ENCODE peak calls at places on chromosomes 6 and 20, in six cellular contexts. One of them, this sample, is unnamed.

GRCh38 chr6:20024979-20025378 is 187.3 kb downstream of the MBOAT1 start:
- DNase-seq in GM23248: no peak
- DNase-seq in heart right ventricle: no peak
- DNase-seq in DND-41: no peak
- DNase-seq in naive thymus-derived CD4-positive, alpha-beta T cell: no peak
- DNase-seq in SK-N-SH: no peak
- DNase-seq in this sample: no peak

GRCh38 chr6:127198549-127198948 is 68.1 kb upstream of the RNF146 start:
- DNase-seq in GM23248: peak; percentile 84
- DNase-seq in heart right ventricle: no peak
- DNase-seq in DND-41: no peak
- DNase-seq in naive thymus-derived CD4-positive, alpha-beta T cell: no peak
- DNase-seq in SK-N-SH: no peak
- DNase-seq in this sample: no peak

GRCh38 chr6:20932284-20932683 is 398.0 kb downstream of the CDKAL1 start:
- DNase-seq in GM23248: no peak
- DNase-seq in heart right ventricle: no peak
- DNase-seq in DND-41: no peak
- DNase-seq in naive thymus-derived CD4-positive, alpha-beta T cell: no peak
- DNase-seq in SK-N-SH: no peak
- DNase-seq in this sample: no peak

GRCh38 chr6:98833101-98834059 is 994 bp upstream of the POU3F2 start:
- DNase-seq in GM23248: peak; percentile 63
- DNase-seq in heart right ventricle: peak; percentile 28
- DNase-seq in DND-41: no peak
- DNase-seq in naive thymus-derived CD4-positive, alpha-beta T cell: no peak
- DNase-seq in SK-N-SH: peak; percentile 80
- DNase-seq in this sample: peak; percentile 84

GRCh38 chr20:39602649-39603048 is 640.5 kb downstream of the DHX35 start:
- DNase-seq in GM23248: no peak
- DNase-seq in heart right ventricle: no peak
- DNase-seq in DND-41: no peak
- DNase-seq in naive thymus-derived CD4-positive, alpha-beta T cell: no peak
- DNase-seq in SK-N-SH: no peak
- DNase-seq in this sample: no peak

GRCh38 chr6:42193491-42193894 is 1.3 kb downstream of the GUCA1B start:
- DNase-seq in GM23248: peak; percentile 47
- DNase-seq in heart right ventricle: no peak
- DNase-seq in DND-41: no peak
- DNase-seq in naive thymus-derived CD4-positive, alpha-beta T cell: no peak
- DNase-seq in SK-N-SH: no peak
- DNase-seq in this sample: no peak

GRCh38 chr20:8260837-8261241 is 128.8 kb downstream of the PLCB1 start:
- DNase-seq in GM23248: no peak
- DNase-seq in heart right ventricle: no peak
- DNase-seq in DND-41: no peak
- DNase-seq in naive thymus-derived CD4-positive, alpha-beta T cell: no peak
- DNase-seq in SK-N-SH: no peak
- DNase-seq in this sample: no peak

GRCh38 chr6:142828030-142828429 is 116.9 kb downstream of the HIVEP2 start:
- DNase-seq in GM23248: no peak
- DNase-seq in heart right ventricle: no peak
- DNase-seq in DND-41: no peak
- DNase-seq in naive thymus-derived CD4-positive, alpha-beta T cell: no peak
- DNase-seq in SK-N-SH: no peak
- DNase-seq in this sample: no peak

GRCh38 chr6:139597781-139598368 is 223.4 kb upstream of the CITED2 start:
- DNase-seq in GM23248: peak; percentile 96
- DNase-seq in heart right ventricle: peak; percentile 59
- DNase-seq in DND-41: no peak
- DNase-seq in naive thymus-derived CD4-positive, alpha-beta T cell: no peak
- DNase-seq in SK-N-SH: no peak
- DNase-seq in this sample: peak; percentile 65

GRCh38 chr6:6781172-6781876 is 192.8 kb downstream of the LY86 start:
- DNase-seq in GM23248: peak; percentile 88
- DNase-seq in heart right ventricle: peak; percentile 43
- DNase-seq in DND-41: no peak
- DNase-seq in naive thymus-derived CD4-positive, alpha-beta T cell: no peak
- DNase-seq in SK-N-SH: no peak
- DNase-seq in this sample: peak; percentile 74

GRCh38 chr6:118220429-118221128 is 313.5 kb downstream of the SLC35F1 start:
- DNase-seq in GM23248: peak; percentile 12
- DNase-seq in heart right ventricle: no peak
- DNase-seq in DND-41: no peak
- DNase-seq in naive thymus-derived CD4-positive, alpha-beta T cell: no peak
- DNase-seq in SK-N-SH: no peak
- DNase-seq in this sample: no peak
- H3K27me3 ChIP-seq in GM23248: no peaks in the 10 kb centered on the region
- H3K27me3 ChIP-seq in heart right ventricle: no peaks in the 10 kb centered on the region
- H3K27me3 ChIP-seq in DND-41: no peaks in the 10 kb centered on the region
- H3K27me3 ChIP-seq in naive thymus-derived CD4-positive, alpha-beta T cell: no peaks in the 10 kb centered on the region
- H3K27me3 ChIP-seq in SK-N-SH: no peaks in the 10 kb centered on the region
- H3K27me3 ChIP-seq in this sample: no peaks in the 10 kb centered on the region

DNA sequence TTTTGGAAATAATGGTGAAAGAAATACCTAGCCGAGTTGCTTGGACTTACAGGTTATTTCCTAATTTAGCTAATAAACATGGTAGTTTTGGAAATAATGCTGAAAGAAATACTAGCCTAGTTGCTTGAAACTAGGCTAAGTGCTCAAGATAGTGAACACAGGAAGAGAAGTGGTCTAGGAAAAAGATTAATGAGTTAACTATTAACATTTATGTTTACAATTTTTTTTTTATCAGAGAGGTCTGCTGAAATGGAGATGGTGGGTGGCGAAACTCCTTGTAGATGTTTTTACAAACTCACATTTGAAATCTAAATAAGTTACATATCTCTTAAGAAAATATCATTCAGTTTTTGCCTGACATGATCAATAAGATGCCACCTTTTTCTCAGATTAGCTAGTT is 39.2 kb downstream of the MAPK14 start:
- DNase-seq in GM23248: no peak
- DNase-seq in heart right ventricle: no peak
- DNase-seq in DND-41: no peak
- DNase-seq in naive thymus-derived CD4-positive, alpha-beta T cell: no peak
- DNase-seq in SK-N-SH: no peak
- DNase-seq in this sample: no peak
- H3K4me1 ChIP-seq in GM23248: peaks cover 28% of the 10 kb centered on the region
- H3K4me1 ChIP-seq in heart right ventricle: peaks cover 18% of the 10 kb centered on the region
- H3K4me1 ChIP-seq in DND-41: no peaks in the 10 kb centered on the region
- H3K4me1 ChIP-seq in naive thymus-derived CD4-positive, alpha-beta T cell: peaks cover 7% of the 10 kb centered on the region
- H3K4me1 ChIP-seq in SK-N-SH: peaks cover 22% of the 10 kb centered on the region
- H3K4me1 ChIP-seq in this sample: peaks cover 57% of the 10 kb centered on the region

GRCh38 chr20:21089421-21089820 is 16.7 kb downstream of the LINC00237 start:
- DNase-seq in GM23248: no peak
- DNase-seq in heart right ventricle: no peak
- DNase-seq in DND-41: no peak
- DNase-seq in naive thymus-derived CD4-positive, alpha-beta T cell: no peak
- DNase-seq in SK-N-SH: no peak
- DNase-seq in this sample: no peak
- H3K27ac ChIP-seq in GM23248: no peak overlapping the region
- H3K27ac ChIP-seq in heart right ventricle: no peak overlapping the region
- H3K27ac ChIP-seq in DND-41: no peak overlapping the region
- H3K27ac ChIP-seq in naive thymus-derived CD4-positive, alpha-beta T cell: no peak overlapping the region
- H3K27ac ChIP-seq in SK-N-SH: no peak overlapping the region
- H3K27ac ChIP-seq in this sample: no peak overlapping the region

DNA sequence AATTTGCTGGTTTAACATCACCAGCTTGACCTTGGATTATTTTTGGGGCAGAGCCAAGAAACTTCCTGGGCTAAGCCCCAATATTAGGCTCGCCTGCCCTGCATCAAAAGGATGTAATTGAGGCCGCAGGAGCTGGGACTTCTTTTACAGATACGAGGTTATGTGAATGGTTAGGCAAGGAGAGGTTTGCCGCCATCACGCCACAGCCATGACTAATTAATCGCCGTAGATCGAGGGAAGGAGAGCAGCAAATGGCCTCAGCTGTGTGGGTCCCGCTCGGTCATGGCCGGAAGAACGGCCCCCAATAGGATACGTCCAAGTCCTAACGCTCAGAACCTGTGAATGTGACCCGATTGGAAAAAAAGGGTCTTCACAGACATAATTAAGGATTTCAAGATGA is 9.8 kb upstream of the BNIP5 start:
- DNase-seq in GM23248: no peak
- DNase-seq in heart right ventricle: no peak
- DNase-seq in DND-41: no peak
- DNase-seq in naive thymus-derived CD4-positive, alpha-beta T cell: no peak
- DNase-seq in SK-N-SH: no peak
- DNase-seq in this sample: peak; percentile 26
- H3K27me3 ChIP-seq in GM23248: no peaks in the 10 kb centered on the region
- H3K27me3 ChIP-seq in heart right ventricle: peaks cover 33% of the 10 kb centered on the region
- H3K27me3 ChIP-seq in DND-41: peaks cover 3% of the 10 kb centered on the region
- H3K27me3 ChIP-seq in naive thymus-derived CD4-positive, alpha-beta T cell: no peaks in the 10 kb centered on the region
- H3K27me3 ChIP-seq in SK-N-SH: no peaks in the 10 kb centered on the region
- H3K27me3 ChIP-seq in this sample: no peaks in the 10 kb centered on the region

GRCh38 chr6:17908831-17909230 is 78.6 kb downstream of the KIF13A start:
- DNase-seq in GM23248: no peak
- DNase-seq in heart right ventricle: no peak
- DNase-seq in DND-41: no peak
- DNase-seq in naive thymus-derived CD4-positive, alpha-beta T cell: no peak
- DNase-seq in SK-N-SH: no peak
- DNase-seq in this sample: no peak

GRCh38 chr6:17904491-17905120 is 82.8 kb downstream of the KIF13A start:
- DNase-seq in GM23248: no peak
- DNase-seq in heart right ventricle: no peak
- DNase-seq in DND-41: no peak
- DNase-seq in naive thymus-derived CD4-positive, alpha-beta T cell: no peak
- DNase-seq in SK-N-SH: no peak
- DNase-seq in this sample: no peak

GRCh38 chr6:17902953-17903352 is 84.5 kb downstream of the KIF13A start:
- DNase-seq in GM23248: no peak
- DNase-seq in heart right ventricle: no peak
- DNase-seq in DND-41: no peak
- DNase-seq in naive thymus-derived CD4-positive, alpha-beta T cell: no peak
- DNase-seq in SK-N-SH: no peak
- DNase-seq in this sample: no peak

GRCh38 chr6:17907467-17908229 is 79.8 kb downstream of the KIF13A start:
- DNase-seq in GM23248: peak; percentile 100
- DNase-seq in heart right ventricle: peak; percentile 27
- DNase-seq in DND-41: no peak
- DNase-seq in naive thymus-derived CD4-positive, alpha-beta T cell: no peak
- DNase-seq in SK-N-SH: no peak
- DNase-seq in this sample: peak; percentile 83

GRCh38 chr6:17905611-17906592 is 81.5 kb downstream of the KIF13A start:
- DNase-seq in GM23248: peak; percentile 89
- DNase-seq in heart right ventricle: no peak
- DNase-seq in DND-41: no peak
- DNase-seq in naive thymus-derived CD4-positive, alpha-beta T cell: no peak
- DNase-seq in SK-N-SH: no peak
- DNase-seq in this sample: no peak
- H3K4me1 ChIP-seq in GM23248: peaks cover 70% of the 10 kb centered on the region
- H3K4me1 ChIP-seq in heart right ventricle: peaks cover 42% of the 10 kb centered on the region
- H3K4me1 ChIP-seq in DND-41: no peaks in the 10 kb centered on the region
- H3K4me1 ChIP-seq in naive thymus-derived CD4-positive, alpha-beta T cell: no peaks in the 10 kb centered on the region
- H3K4me1 ChIP-seq in SK-N-SH: peaks cover 32% of the 10 kb centered on the region
- H3K4me1 ChIP-seq in this sample: peaks cover 74% of the 10 kb centered on the region

DNA sequence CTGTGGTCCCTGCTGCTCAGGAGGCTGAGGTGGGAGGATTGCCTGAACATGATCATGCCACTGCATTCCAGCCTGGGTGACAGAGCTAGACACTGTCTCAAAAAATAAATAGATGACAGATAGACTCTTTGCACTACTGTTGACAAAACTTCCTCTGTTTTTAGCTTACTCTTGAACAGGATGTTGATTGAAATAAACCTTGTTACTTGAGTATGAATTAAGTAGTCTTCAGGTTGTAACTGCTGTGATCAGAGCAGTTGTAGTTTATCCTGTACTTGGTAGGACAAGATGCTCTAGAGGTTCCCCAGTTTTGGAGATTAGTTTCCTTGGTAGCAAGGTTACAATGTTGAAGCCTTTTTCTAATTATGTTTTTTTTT is 1.5 kb downstream of the GTF3C6 start:
- DNase-seq in GM23248: no peak
- DNase-seq in heart right ventricle: no peak
- DNase-seq in DND-41: no peak
- DNase-seq in naive thymus-derived CD4-positive, alpha-beta T cell: no peak
- DNase-seq in SK-N-SH: no peak
- DNase-seq in this sample: no peak
- H3K27ac ChIP-seq in GM23248: no peak overlapping the region
- H3K27ac ChIP-seq in heart right ventricle: no peak overlapping the region
- H3K27ac ChIP-seq in DND-41: no peak overlapping the region
- H3K27ac ChIP-seq in naive thymus-derived CD4-positive, alpha-beta T cell: no peak overlapping the region
- H3K27ac ChIP-seq in SK-N-SH: no peak overlapping the region
- H3K27ac ChIP-seq in this sample: no peak overlapping the region

GRCh38 chr6:100451577-100451976 is 13.1 kb downstream of the SIM1 start:
- DNase-seq in GM23248: no peak
- DNase-seq in heart right ventricle: no peak
- DNase-seq in DND-41: no peak
- DNase-seq in naive thymus-derived CD4-positive, alpha-beta T cell: no peak
- DNase-seq in SK-N-SH: no peak
- DNase-seq in this sample: no peak
- H3K27me3 ChIP-seq in GM23248: no peaks in the 10 kb centered on the region
- H3K27me3 ChIP-seq in heart right ventricle: peaks cover 100% of the 10 kb centered on the region
- H3K27me3 ChIP-seq in DND-41: no peaks in the 10 kb centered on the region
- H3K27me3 ChIP-seq in naive thymus-derived CD4-positive, alpha-beta T cell: peaks cover 33% of the 10 kb centered on the region
- H3K27me3 ChIP-seq in SK-N-SH: peaks cover 97% of the 10 kb centered on the region
- H3K27me3 ChIP-seq in this sample: peaks cover 98% of the 10 kb centered on the region

DNA sequence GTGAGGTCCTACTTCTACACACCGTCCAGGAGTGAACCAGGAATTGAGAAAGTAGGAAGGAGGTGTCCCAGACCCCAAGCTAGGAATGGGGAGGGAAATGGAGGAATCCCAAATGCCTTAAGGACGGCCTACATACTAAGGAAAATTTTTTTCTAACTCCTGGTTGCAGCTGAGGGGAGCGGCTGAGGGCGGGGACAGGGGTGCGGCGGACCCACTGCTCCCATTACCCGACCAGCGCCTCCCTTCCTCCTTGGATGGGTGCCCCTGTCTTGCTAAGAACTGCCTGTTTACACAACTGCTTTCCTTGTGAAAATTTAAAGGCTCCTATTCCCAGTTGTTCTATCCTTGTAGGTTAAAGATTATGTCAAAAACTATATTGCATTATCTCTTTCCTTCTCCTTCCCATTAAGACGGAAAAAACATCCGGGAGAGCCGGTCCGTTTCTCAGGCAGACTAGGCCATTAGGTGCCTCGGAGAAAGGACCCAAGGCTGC is 699 bp upstream of the HSPA1B start:
- DNase-seq in GM23248: peak; percentile 91
- DNase-seq in heart right ventricle: peak; percentile 84
- DNase-seq in DND-41: peak; percentile 70
- DNase-seq in naive thymus-derived CD4-positive, alpha-beta T cell: no peak
- DNase-seq in SK-N-SH: no peak
- DNase-seq in this sample: peak; percentile 91
- H3K4me1 ChIP-seq in GM23248: peaks cover 22% of the 10 kb centered on the region
- H3K4me1 ChIP-seq in heart right ventricle: peaks cover 17% of the 10 kb centered on the region
- H3K4me1 ChIP-seq in DND-41: peaks cover 48% of the 10 kb centered on the region
- H3K4me1 ChIP-seq in naive thymus-derived CD4-positive, alpha-beta T cell: peaks cover 12% of the 10 kb centered on the region
- H3K4me1 ChIP-seq in SK-N-SH: peaks cover 9% of the 10 kb centered on the region
- H3K4me1 ChIP-seq in this sample: peaks cover 60% of the 10 kb centered on the region